ENCODE peak calls at places on chromosomes 11 and 22, in ten cellular contexts. D, Z, X, S, W, V, G, C, E and O are unnamed samples.

GRCh38 chr22:28005513-28005912 is 86.5 kb upstream of the PITPNB start:
- DNase-seq in D (no peak), Z (no peak), X (no peak), S (no peak), W (no peak), V (no peak), G (no peak), C (no peak), E (no peak), O (no peak)

GRCh38 chr11:76838422-76839068 is 22.2 kb upstream of the ACER3 start:
- DNase-seq in D (no peak), Z (no peak), X (no peak), S (no peak), W (no peak), V (no peak), G (peak; percentile 86), C (no peak), E (peak; percentile 38), O (peak; percentile 56)

GRCh38 chr22:43434601-43435311 is 22.9 kb downstream of the MPPED1 start:
- DNase-seq in D (peak; percentile 39), Z (no peak), X (no peak), S (no peak), W (no peak), V (peak; percentile 39), G (peak; percentile 14), C (no peak), E (no peak), O (no peak)

GRCh38 chr11:18368236-18368635 is 26.1 kb upstream of the LDHA start:
- DNase-seq in D (no peak), Z (no peak), X (no peak), S (no peak), W (no peak), V (no peak), G (no peak), C (no peak), E (no peak), O (no peak)

GRCh38 chr11:41861791-41862190 is 402.3 kb upstream of the LRRC4C start:
- DNase-seq in D (no peak), Z (no peak), X (no peak), S (no peak), W (no peak), V (no peak), G (no peak), C (no peak), E (no peak), O (no peak)

GRCh38 chr11:46330887-46331652 is 16.2 kb upstream of the DGKZ start:
- DNase-seq in D (no peak), Z (no peak), X (no peak), S (no peak), W (no peak), V (no peak), G (no peak), C (no peak), E (no peak), O (no peak)

GRCh38 chr11:36073411-36074203 is 129.7 kb downstream of the LDLRAD3 start:
- DNase-seq in D (no peak), Z (no peak), X (peak; percentile 60), S (peak; percentile 66), W (no peak), V (peak; percentile 90), G (no peak), C (no peak), E (no peak), O (no peak)

GRCh38 chr22:40147388-40148176 is 30.1 kb upstream of the TNRC6B start:
- DNase-seq in D (no peak), Z (no peak), X (no peak), S (no peak), W (no peak), V (no peak), G (peak; percentile 62), C (no peak), E (no peak), O (peak; percentile 17)

GRCh38 chr22:29639096-29639495 is 35.7 kb downstream of the NF2 start:
- DNase-seq in D (no peak), Z (no peak), X (no peak), S (no peak), W (no peak), V (no peak), G (no peak), C (no peak), E (no peak), O (no peak)
- TF ChIP-seq CTCF in D (no peak), Z (no peak), X (no peak), S (no peak), W (no peak), V (no peak), G (no peak), C (no peak), E (no peak), O (no peak)

DNA sequence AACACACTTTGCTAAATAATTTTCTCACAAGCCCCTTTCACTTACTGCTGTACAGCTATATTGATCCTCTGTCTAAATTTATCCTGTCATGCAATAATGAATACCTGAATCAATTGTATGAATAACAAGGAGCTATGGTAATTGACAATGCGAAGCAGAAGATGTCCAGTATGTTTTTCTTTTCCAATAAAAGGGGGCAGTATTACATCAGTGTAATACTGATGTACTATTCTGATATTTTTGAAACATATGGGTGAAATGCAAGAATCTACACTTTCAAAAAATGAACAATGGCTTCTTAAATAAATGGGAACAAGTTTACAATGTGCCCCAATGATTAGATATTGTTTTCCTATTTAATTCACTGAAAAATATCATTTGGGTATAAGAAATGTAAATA is 315.1 kb downstream of the SOX6 start:
- DNase-seq in D (no peak), Z (no peak), X (no peak), S (no peak), W (no peak), V (no peak), G (no peak), C (no peak), E (no peak), O (no peak)
- TF ChIP-seq CTCF in D (no peak), Z (no peak), X (no peak), S (no peak), W (no peak), V (no peak), G (no peak), C (no peak), E (no peak), O (no peak)

GRCh38 chr22:42330170-42330569 is 59.7 kb upstream of the TCF20 start:
- DNase-seq in D (no peak), Z (no peak), X (no peak), S (no peak), W (no peak), V (no peak), G (no peak), C (no peak), E (no peak), O (no peak)
- TF ChIP-seq CTCF in D (no peak), Z (no peak), X (no peak), S (no peak), W (no peak), V (no peak), G (no peak), C (no peak), E (no peak), O (no peak)

DNA sequence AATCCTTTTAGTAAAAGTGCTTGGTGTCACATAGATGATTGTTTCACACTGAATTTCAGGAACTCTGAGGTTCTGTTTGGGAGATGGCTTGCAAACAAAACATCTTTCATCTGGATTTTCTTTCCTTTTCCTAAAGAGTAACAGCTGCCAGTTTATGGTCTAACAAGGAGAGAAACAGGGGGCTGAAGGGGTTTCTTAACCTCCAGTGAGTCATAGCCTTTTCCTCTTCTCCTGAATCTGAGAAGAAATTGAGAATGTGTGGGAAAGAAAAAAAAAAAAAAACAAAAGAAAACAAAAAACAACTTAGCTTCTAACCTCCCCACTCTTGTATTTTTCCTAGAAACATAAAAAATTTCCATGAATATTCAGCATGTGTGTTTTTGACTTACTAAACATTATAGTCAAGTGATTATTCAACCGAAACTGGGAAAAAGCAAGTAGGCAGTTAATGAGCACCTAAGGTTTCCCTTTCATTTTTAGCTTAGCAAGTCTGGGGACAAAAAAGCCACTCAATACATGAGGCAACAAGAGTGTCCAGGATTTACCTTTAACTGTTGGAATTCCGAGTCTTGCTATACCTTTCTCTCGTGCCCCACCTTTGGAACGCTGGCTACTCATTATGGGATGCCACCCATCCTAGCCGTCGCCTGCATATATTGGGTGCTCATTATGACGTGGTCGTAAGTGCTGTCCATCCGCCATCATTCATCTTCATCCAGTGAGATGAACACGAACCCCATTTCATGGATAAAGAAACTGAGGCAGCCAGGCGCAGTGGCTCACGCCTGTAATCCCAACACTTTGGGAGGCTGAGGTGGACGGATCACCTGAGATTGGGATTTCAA is 2.3 kb downstream of the ASPHD2 start:
- DNase-seq in D (no peak), Z (no peak), X (no peak), S (no peak), W (no peak), V (no peak), G (no peak), C (no peak), E (no peak), O (no peak)
- TF ChIP-seq CTCF in D (no peak), Z (no peak), X (no peak), S (no peak), W (no peak), V (no peak), G (no peak), C (no peak), E (no peak), O (no peak)

GRCh38 chr22:26674211-26675190 is 17.1 kb downstream of the MIAT start:
- DNase-seq in D (peak; percentile 84), Z (no peak), X (no peak), S (no peak), W (no peak), V (no peak), G (no peak), C (no peak), E (no peak), O (no peak)
- TF ChIP-seq CTCF in D (no peak), Z (no peak), X (no peak), S (no peak), W (no peak), V (no peak), G (no peak), C (no peak), E (no peak), O (no peak)

DNA sequence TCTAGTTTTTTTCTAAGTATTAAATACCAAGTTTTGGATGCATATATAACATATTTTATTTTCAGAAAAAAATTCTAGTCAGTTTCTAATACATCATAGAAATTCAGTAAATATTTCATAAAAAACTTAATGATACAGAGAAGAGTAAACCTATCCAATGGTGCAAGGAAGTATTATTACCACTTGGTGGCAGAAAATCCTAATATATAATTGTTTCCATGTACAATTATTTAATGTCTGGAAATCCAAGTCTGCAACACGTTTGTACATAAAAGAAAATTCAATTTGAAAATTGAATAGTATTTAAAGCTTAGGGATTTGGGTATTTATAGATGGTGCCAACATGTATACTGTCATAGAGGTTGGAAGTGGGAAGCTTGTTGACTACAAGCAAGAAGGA is 127.0 kb downstream of the TRPC6 start:
- DNase-seq in D (no peak), Z (no peak), X (no peak), S (no peak), W (no peak), V (no peak), G (no peak), C (no peak), E (no peak), O (no peak)
- TF ChIP-seq CTCF in D (peak; percentile 64), Z (peak; percentile 75), X (peak; percentile 32), S (no peak), W (no peak), V (peak; percentile 26), G (peak; percentile 59), C (peak; percentile 33), E (peak; percentile 40), O (peak; percentile 31)

GRCh38 chr11:84990141-84990540 is 637.0 kb downstream of the DLG2 start:
- DNase-seq in D (no peak), Z (no peak), X (no peak), S (no peak), W (no peak), V (no peak), G (no peak), C (no peak), E (no peak), O (no peak)

GRCh38 chr11:84993386-84993785 is 633.8 kb downstream of the DLG2 start:
- DNase-seq in D (no peak), Z (no peak), X (no peak), S (no peak), W (no peak), V (no peak), G (peak; percentile 58), C (no peak), E (no peak), O (peak; percentile 24)
- TF ChIP-seq CTCF in D (no peak), Z (peak; percentile 52), X (peak; percentile 52), S (no peak), W (no peak), V (no peak), G (peak; percentile 79), C (peak; percentile 38), E (peak; percentile 35), O (peak; percentile 32)